ENCODE peak calls at places on chromosomes 12 and 14, in nine cellular contexts. Q is epithelial cell of proximal tubule; Z is effector memory CD4-positive, alpha-beta T cell; H is SK-N-MC; R is NCI-H1694 treated with DMSO at 0.1 percent for 48 hours; E is lower lobe of right lung; B is stimulated activated CD8-positive, alpha-beta memory T cell treated with anti-CD3 and anti-CD28 coated beads, Interleukin-4, amount 100 ng/mL, for 24 hours; C is left colon; X is WTC11. L is an unnamed sample.

GRCh38 chr14:103204852-103205540 is 81.7 kb downstream of the TNFAIP2 start:
- DNase-seq in Q (no peak), Z (no peak), H (no peak), R (no peak), E (no peak), B (no peak), C (no peak), X (no peak), L (no peak)

GRCh38 chr14:56273151-56273550 is 154.9 kb downstream of the PELI2 start:
- DNase-seq in Q (no peak), Z (no peak), H (no peak), R (no peak), E (no peak), B (no peak), C (no peak), X (no peak), L (peak; percentile 19)

GRCh38 chr12:103742349-103742784 is 98.7 kb downstream of the NT5DC3 start:
- DNase-seq in Q (no peak), Z (no peak), H (no peak), R (peak; percentile 95), E (no peak), B (no peak), C (peak; percentile 54), X (no peak), L (no peak)

GRCh38 chr12:88946377-88946997 is 366.2 kb upstream of the KITLG start:
- DNase-seq in Q (peak; percentile 79), Z (no peak), H (peak; percentile 34), R (no peak), E (no peak), B (no peak), C (no peak), X (no peak), L (peak; percentile 40)

GRCh38 chr12:130401703-130402102 is 64.0 kb downstream of the PIWIL1 start:
- DNase-seq in Q (no peak), Z (no peak), H (no peak), R (peak; percentile 38), E (no peak), B (no peak), C (no peak), X (no peak), L (peak; percentile 72)

GRCh38 chr12:70733385-70733784 is 96.2 kb upstream of the PTPRB start:
- DNase-seq in Q (peak; percentile 35), Z (no peak), H (peak; percentile 60), R (peak; percentile 10), E (no peak), B (no peak), C (no peak), X (no peak), L (peak; percentile 69)

GRCh38 chr12:99611117-99611516 is 36.4 kb upstream of the GARIN6 start:
- DNase-seq in Q (no peak), Z (no peak), H (no peak), R (no peak), E (no peak), B (no peak), C (no peak), X (no peak), L (no peak)

GRCh38 chr12:46948936-46949555 is 123.2 kb upstream of the SLC38A4 start:
- DNase-seq in Q (no peak), Z (no peak), H (peak; percentile 76), R (no peak), E (no peak), B (no peak), C (no peak), X (no peak), L (no peak)

GRCh38 chr14:49512147-49512551 is 74.0 kb downstream of the RPS29 start:
- DNase-seq in Q (no peak), Z (no peak), H (no peak), R (no peak), E (no peak), B (no peak), C (no peak), X (no peak), L (peak; percentile 96)

GRCh38 chr14:55130194-55130550 is 1.1 kb downstream of the LGALS3 start:
- DNase-seq in Q (no peak), Z (no peak), H (no peak), R (no peak), E (no peak), B (no peak), C (no peak), X (no peak), L (peak; percentile 63)

GRCh38 chr12:12349711-12350665 is at the start of gene MANSC1:
- DNase-seq in Q (no peak), Z (peak; percentile 11), H (no peak), R (peak; percentile 51), E (peak; percentile 86), B (peak; percentile 23), C (peak; percentile 80), X (peak; percentile 71), L (peak; percentile 11)

GRCh38 chr14:32710351-32711102 is 228.2 kb upstream of the NPAS3 start:
- DNase-seq in Q (no peak), Z (no peak), H (no peak), R (no peak), E (no peak), B (no peak), C (no peak), X (no peak), L (peak; percentile 66)

GRCh38 chr14:23530360-23531055 is 21.1 kb downstream of the ZFHX2 start:
- DNase-seq in Q (no peak), Z (no peak), H (no peak), R (no peak), E (no peak), B (no peak), C (no peak), X (no peak), L (no peak)

GRCh38 chr12:40829738-40830144 is 137.5 kb downstream of the CNTN1 start:
- DNase-seq in Q (peak; percentile 32), Z (no peak), H (no peak), R (no peak), E (no peak), B (no peak), C (no peak), X (no peak), L (no peak)

L was measured in Daoy.